ENCODE peak calls at places on chromosomes 11 and 22, in eight cellular contexts. N is Panc1; V is stimulated activated CD4-positive, alpha-beta T cell treated with anti-CD3 and anti-CD28 coated beads, Interleukin-2, amount 100 ng/mL, for 24 hours; T is substantia nigra; W is activated T-helper 1 cell treated with Interleukin-2 at 50 U/mL for 16 hours; K is fibroblast of the conjunctiva; Z is T-cell; D is smooth muscle cell of the brain vasculature. U is an unnamed sample.

GRCh38 chr11:123460006-123460700 is 30.1 kb downstream of the GRAMD1B start:
- DNase-seq in V (no peak), K (no peak), D (no peak), Z (no peak), N (no peak), T (no peak), W (no peak), U (no peak)

GRCh38 chr11:116086426-116086825 is 582.2 kb upstream of the CADM1 start:
- DNase-seq in T (no peak), Z (no peak), V (no peak), N (no peak), K (no peak), D (no peak), W (no peak), U (no peak)

GRCh38 chr22:25110846-25111578 is 88.6 kb upstream of the CRYBB3 start:
- DNase-seq in W (peak), V (peak), T (peak), D (peak), Z (peak), K (peak), N (peak), U (peak)

GRCh38 chr22:49268924-49269323 is 558.7 kb downstream of the BRD1 start:
- DNase-seq in T (no peak), W (no peak), V (no peak), Z (no peak), K (no peak), N (no peak), D (no peak), U (no peak)

GRCh38 chr11:126210871-126211235 is 597 bp downstream of the RPUSD4 start:
- DNase-seq in D (no peak), V (no peak), K (no peak), T (no peak), W (no peak), Z (no peak), N (no peak), U (no peak)

GRCh38 chr11:76030286-76030685 is 176.0 kb downstream of the WNT11 start:
- DNase-seq in K (no peak), W (no peak), Z (no peak), D (no peak), N (peak), V (no peak), T (no peak), U (no peak)

GRCh38 chr11:47523491-47524199 is 29.3 kb downstream of the CELF1 start:
- DNase-seq in Z (peak), K (peak), T (no peak), V (peak), D (peak), N (peak), W (no peak), U (no peak)

GRCh38 chr11:9280655-9281301 is 15.6 kb upstream of the DENND5A start:
- DNase-seq in D (peak), Z (peak), T (no peak), W (no peak), N (no peak), K (peak), V (peak), U (no peak)

GRCh38 chr11:61151545-61152252 is 9.5 kb downstream of the VPS37C start:
- DNase-seq in Z (no peak), K (no peak), D (no peak), N (no peak), T (no peak), V (no peak), W (no peak), U (no peak)

GRCh38 chr22:38230108-38230825 is 28.5 kb downstream of the MAFF start:
- DNase-seq in T (no peak), V (peak), N (no peak), W (peak), D (no peak), K (peak), Z (peak), U (peak)

GRCh38 chr11:77088236-77089003 is 14.2 kb upstream of the OMP start:
- DNase-seq in W (no peak), N (no peak), T (no peak), V (no peak), D (no peak), K (no peak), Z (no peak), U (no peak)

GRCh38 chr11:130631119-130631518 is 182.7 kb downstream of the ADAMTS15 start:
- DNase-seq in T (no peak), K (peak), Z (no peak), D (no peak), N (peak), W (no peak), V (no peak), U (no peak)

GRCh38 chr11:68923614-68924013 is 19.9 kb downstream of the IGHMBP2 start:
- DNase-seq in K (no peak), N (no peak), D (no peak), Z (no peak), T (no peak), W (no peak), V (no peak), U (no peak)

GRCh38 chr11:72411623-72412532 is 22.5 kb downstream of the CLPB start:
- DNase-seq in N (no peak), D (no peak), Z (no peak), T (no peak), W (no peak), V (no peak), K (no peak), U (no peak)

GRCh38 chr11:64607381-64608259 is 16.6 kb downstream of the SLC22A12 start:
- DNase-seq in V (no peak), W (no peak), N (no peak), D (no peak), K (no peak), T (no peak), Z (no peak), U (no peak)

GRCh38 chr11:118608268-118609214 is 1.1 kb downstream of the PHLDB1 start:
- DNase-seq in T (peak), W (peak), Z (peak), K (no peak), V (peak), N (no peak), D (no peak), U (no peak)

GRCh38 chr11:115521874-115522273 is 17.7 kb upstream of the CADM1 start:
- DNase-seq in N (no peak), Z (no peak), W (no peak), V (no peak), K (no peak), T (no peak), D (no peak), U (no peak)

GRCh38 chr11:128448981-128449713 is 138.2 kb downstream of the ETS1 start:
- DNase-seq in K (no peak), Z (no peak), N (no peak), D (no peak), T (no peak), V (no peak), W (no peak), U (no peak)

GRCh38 chr11:6249822-6250555 is 9.6 kb upstream of the CCKBR start:
- DNase-seq in T (no peak), W (no peak), V (no peak), K (peak), D (no peak), N (peak), Z (no peak), U (no peak)

GRCh38 chr11:76808158-76808557 is 25.0 kb downstream of the TSKU start:
- DNase-seq in T (no peak), K (no peak), W (no peak), D (no peak), Z (no peak), V (no peak), N (no peak), U (no peak)

GRCh38 chr22:23233746-23234408 is 53.6 kb downstream of the BCR start:
- DNase-seq in T (no peak), K (no peak), W (no peak), Z (no peak), D (no peak), V (peak), N (no peak), U (no peak)

GRCh38 chr11:35304393-35304790 is 115.0 kb downstream of the SLC1A2 start:
- DNase-seq in N (no peak), W (no peak), T (no peak), V (no peak), Z (no peak), K (peak), D (no peak), U (no peak)

GRCh38 chr11:47886096-47886495 is 37.9 kb upstream of the NUP160 start:
- DNase-seq in N (no peak), W (peak), D (no peak), K (peak), Z (peak), T (no peak), V (no peak), U (no peak)

GRCh38 chr22:38755155-38755910 is 465 bp downstream of the SUN2 start:
- DNase-seq in N (no peak), Z (peak), K (peak), T (peak), D (no peak), W (no peak), V (peak), U (peak)